ENCODE peak calls at places on chromosomes 16 and 17, in nine cellular contexts. B is upper lobe of right lung, X is neural progenitor cell, G is body of pancreas, L is iPS DF 6.9, K is heart left ventricle, O is neuronal stem cell, N is cardiac muscle cell, J is suprapubic skin. Y is an unnamed sample.

GRCh38 chr17:14303343-14304221 is 2.7 kb downstream of the HS3ST3B1 start:
- DNase-seq in B (peak), X (peak), G (no peak), L (no peak), K (no peak), O (no peak), N (peak), J (no peak), Y (no peak)

GRCh38 chr16:22054847-22055590 is 37.3 kb upstream of the VWA3A start:
- DNase-seq in B (no peak), X (no peak), G (no peak), L (no peak), K (no peak), O (no peak), N (no peak), J (no peak), Y (no peak)

GRCh38 chr17:80068301-80069160 is 32.1 kb downstream of the CCDC40 start:
- DNase-seq in B (no peak), X (no peak), G (peak), L (no peak), K (peak), O (no peak), N (no peak), J (no peak), Y (no peak)

GRCh38 chr16:54135361-54136275 is 151.0 kb downstream of the IRX3 start:
- DNase-seq in B (no peak), X (no peak), G (no peak), L (no peak), K (no peak), O (no peak), N (no peak), J (no peak), Y (no peak)

GRCh38 chr16:81450783-81451491 is 6.3 kb downstream of the CMIP start:
- DNase-seq in B (no peak), X (no peak), G (no peak), L (no peak), K (no peak), O (no peak), N (no peak), J (no peak), Y (no peak)

GRCh38 chr17:67602974-67603373 is 114.8 kb upstream of the NOL11 start:
- DNase-seq in B (no peak), X (peak), G (peak), L (no peak), K (no peak), O (peak), N (peak), J (peak), Y (no peak)

GRCh38 chr17:77572851-77573250 is 385.7 kb upstream of the TNRC6C start:
- DNase-seq in B (peak), X (no peak), G (no peak), L (no peak), K (no peak), O (no peak), N (no peak), J (peak), Y (no peak)

GRCh38 chr17:28950017-28950751 is 1.1 kb downstream of the PHF12 start:
- DNase-seq in B (peak), X (peak), G (peak), L (no peak), K (peak), O (peak), N (peak), J (peak), Y (peak)

GRCh38 chr17:56891751-56892150 is 22.1 kb downstream of the TRIM25 start:
- DNase-seq in B (peak), X (peak), G (peak), L (no peak), K (no peak), O (no peak), N (no peak), J (peak), Y (no peak)

GRCh38 chr16:14043793-14044192 is 27.3 kb upstream of the MRTFB start:
- DNase-seq in B (no peak), X (no peak), G (no peak), L (no peak), K (no peak), O (no peak), N (no peak), J (no peak), Y (no peak)
- H3K27ac ChIP-seq in B (peak), X (no peak), G (no peak), L (no peak), K (no peak), O (no peak), N (no peak), J (peak), Y (peak)

GRCh38 chr17:42253601-42254000 is 22.6 kb downstream of the STAT5B start:
- DNase-seq in B (no peak), X (no peak), G (no peak), L (no peak), K (no peak), O (no peak), N (no peak), J (no peak), Y (no peak)
- H3K27ac ChIP-seq in B (no peak), X (no peak), G (no peak), L (no peak), K (no peak), O (no peak), N (no peak), J (no peak), Y (no peak)

DNA sequence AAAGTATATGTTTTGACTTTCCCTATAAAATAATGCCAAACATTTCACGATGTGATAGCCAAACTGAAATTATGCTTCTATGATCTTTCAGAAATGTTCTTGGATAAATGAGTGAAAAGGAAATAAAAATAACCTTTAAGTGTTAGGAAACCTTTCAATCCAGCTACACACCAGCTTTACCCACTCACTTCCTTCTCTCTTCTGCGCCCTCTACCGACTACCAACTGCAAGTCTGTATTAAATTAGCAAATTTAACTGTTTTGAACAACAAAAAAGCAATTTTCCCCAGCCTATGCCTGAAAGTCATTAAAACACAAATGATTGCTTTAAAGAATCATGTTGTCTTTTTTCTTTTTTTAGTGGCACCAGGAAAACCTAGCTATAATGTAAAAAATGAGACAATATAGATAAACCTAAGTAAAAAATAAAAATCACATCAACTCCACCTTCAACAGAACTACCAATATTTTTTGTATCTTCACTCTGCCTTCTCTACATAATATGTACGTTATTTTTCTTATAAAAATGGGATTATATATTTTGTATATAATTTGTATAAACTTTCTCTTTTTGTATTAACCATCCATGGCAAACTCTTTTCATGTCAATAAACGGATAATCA is 13.2 kb upstream of the TMEM100 start:
- DNase-seq in B (no peak), X (peak), G (peak), L (no peak), K (peak), O (no peak), N (peak), J (no peak), Y (no peak)
- H3K27ac ChIP-seq in B (no peak), X (no peak), G (no peak), L (no peak), K (no peak), O (no peak), N (no peak), J (no peak), Y (no peak)

GRCh38 chr17:75641343-75641742 is 8.1 kb downstream of the SMIM5 start:
- DNase-seq in B (no peak), X (no peak), G (peak), L (no peak), K (peak), O (no peak), N (no peak), J (no peak), Y (no peak)
- H3K27ac ChIP-seq in B (no peak), X (no peak), G (peak), L (no peak), K (peak), O (no peak), N (no peak), J (peak), Y (peak)

DNA sequence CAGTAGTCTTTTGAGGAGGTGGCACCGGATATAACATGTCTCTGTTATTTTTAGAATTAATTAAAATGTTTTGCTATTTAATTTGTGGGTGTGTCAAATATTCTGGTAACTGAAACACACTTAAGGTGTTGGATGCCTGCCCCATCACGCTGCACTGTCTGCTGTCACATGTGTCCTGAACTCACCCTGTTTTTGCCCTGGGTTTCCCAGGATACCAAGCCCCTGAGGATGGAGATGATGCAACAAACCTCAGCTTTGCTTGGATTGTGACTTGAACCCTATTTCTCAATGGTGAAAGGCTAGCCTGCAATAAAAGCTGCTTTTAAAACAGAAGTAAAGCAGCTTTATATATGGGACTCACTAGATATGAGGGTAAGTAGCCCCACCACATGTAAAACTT is 11.5 kb upstream of the DUSP14 start:
- DNase-seq in B (no peak), X (no peak), G (no peak), L (no peak), K (peak), O (no peak), N (no peak), J (no peak), Y (no peak)
- H3K27ac ChIP-seq in B (no peak), X (no peak), G (no peak), L (no peak), K (no peak), O (no peak), N (no peak), J (peak), Y (no peak)

GRCh38 chr17:17547210-17547764 is 44.2 kb downstream of the PEMT start:
- DNase-seq in B (no peak), X (no peak), G (no peak), L (no peak), K (peak), O (no peak), N (peak), J (no peak), Y (no peak)
- H3K27ac ChIP-seq in B (no peak), X (no peak), G (no peak), L (no peak), K (peak), O (no peak), N (peak), J (no peak), Y (no peak)

Y was measured in caudate nucleus.